ENCODE peak calls at places on chromosome 15, in four cellular contexts. V is NCI-H2081, C is body of pancreas, Z is psoas muscle. M is an unnamed sample.

GRCh38 chr15:101194246-101195138 is 57.4 kb downstream of the CHSY1 start:
- DNase-seq in Z (no peak), C (no peak), V (no peak), M (no peak)

GRCh38 chr15:76340802-76341365 is 4.3 kb downstream of the ISL2 start:
- DNase-seq in V (no peak), Z (no peak), C (peak; percentile 60), M (no peak)

GRCh38 chr15:95990833-95991232 is 339.7 kb upstream of the NR2F2 start:
- DNase-seq in C (no peak), V (no peak), Z (no peak), M (no peak)

GRCh38 chr15:91919014-91919534 is 65.6 kb downstream of the SLCO3A1 start:
- DNase-seq in Z (no peak), V (peak; percentile 55), C (no peak), M (no peak)

GRCh38 chr15:66046751-66047150 is 177.5 kb downstream of the RAB11A start:
- DNase-seq in Z (no peak), V (no peak), C (no peak), M (no peak)

GRCh38 chr15:86079491-86080266 is at the start of gene AGBL1:
- DNase-seq in C (no peak), Z (peak; percentile 81), V (no peak), M (no peak)

GRCh38 chr15:98311566-98312188 is 336.7 kb upstream of the IGF1R start:
- DNase-seq in Z (peak; percentile 62), V (peak; percentile 75), C (peak; percentile 88), M (peak; percentile 83)

GRCh38 chr15:26888761-26889160 is 21.9 kb downstream of the GABRA5 start:
- DNase-seq in V (no peak), C (peak; percentile 75), Z (no peak), M (no peak)

GRCh38 chr15:38220874-38221273 is 31.8 kb upstream of the SPRED1 start:
- DNase-seq in Z (no peak), V (no peak), C (no peak), M (peak; percentile 47)

GRCh38 chr15:34993877-34994276 is 5.8 kb upstream of the ZNF770 start:
- DNase-seq in C (no peak), V (no peak), Z (no peak), M (no peak)

GRCh38 chr15:31248263-31248662 is 78.4 kb upstream of the KLF13 start:
- DNase-seq in C (no peak), Z (no peak), V (no peak), M (no peak)

GRCh38 chr15:50767332-50767861 is 1.9 kb upstream of the SPPL2A start:
- DNase-seq in Z (peak; percentile 60), V (no peak), C (peak; percentile 23), M (no peak)

GRCh38 chr15:55909036-55909811 is 84.2 kb downstream of the NEDD4 start:
- DNase-seq in Z (peak; percentile 35), V (no peak), C (no peak), M (no peak)

GRCh38 chr15:63407612-63408011 is 26.0 kb upstream of the CA12 start:
- DNase-seq in C (peak; percentile 17), V (peak; percentile 52), Z (no peak), M (no peak)

GRCh38 chr15:64985382-64986033 is 4.2 kb downstream of the SPG21 start:
- DNase-seq in V (no peak), C (no peak), Z (no peak), M (no peak)

GRCh38 chr15:73046073-73046472 is 6.2 kb upstream of the NEO1 start:
- DNase-seq in V (no peak), Z (no peak), C (no peak), M (no peak)

GRCh38 chr15:23497710-23498111 is 50.7 kb upstream of the GOLGA6L2 start:
- DNase-seq in V (peak; percentile 46), Z (no peak), C (peak; percentile 9), M (no peak)

GRCh38 chr15:62584301-62585235 is 419.5 kb upstream of the C2CD4B start:
- DNase-seq in Z (no peak), V (no peak), C (no peak), M (no peak)

GRCh38 chr15:50825946-50826345 is 60.4 kb upstream of the SPPL2A start:
- DNase-seq in C (no peak), Z (no peak), V (no peak), M (no peak)

GRCh38 chr15:63048986-63049665 is 6.6 kb downstream of the TPM1 start:
- DNase-seq in Z (peak; percentile 43), C (peak; percentile 51), V (peak; percentile 66), M (peak; percentile 57)

GRCh38 chr15:88036154-88036839 is 220.2 kb downstream of the NTRK3 start:
- DNase-seq in Z (no peak), C (no peak), V (no peak), M (no peak)

GRCh38 chr15:77870195-77871065 is 207.1 kb downstream of the TBC1D2B start:
- DNase-seq in C (peak; percentile 78), Z (peak; percentile 65), V (peak; percentile 34), M (peak; percentile 70)

GRCh38 chr15:63073497-63074172 is 31.1 kb downstream of the TPM1 start:
- DNase-seq in V (no peak), C (no peak), Z (no peak), M (no peak)

GRCh38 chr15:66622677-66623076 is 56.9 kb upstream of the LCTL start:
- DNase-seq in Z (no peak), C (no peak), V (no peak), M (no peak)

GRCh38 chr15:45157974-45158373 is 28.2 kb downstream of the DUOX1 start:
- DNase-seq in Z (no peak), V (no peak), C (no peak), M (no peak)

GRCh38 chr15:89728254-89728653 is 22.8 kb downstream of the MESP1 start:
- DNase-seq in C (no peak), V (no peak), Z (no peak), M (no peak)

GRCh38 chr15:55514414-55514850 is 6.4 kb upstream of the DNAAF4 start:
- DNase-seq in C (no peak), Z (no peak), V (no peak), M (peak; percentile 93)

GRCh38 chr15:48974865-48975264 is 11.1 kb upstream of the SHC4 start:
- DNase-seq in C (no peak), Z (no peak), V (no peak), M (no peak)